ENCODE peak calls at places on chromosomes 6 and 20, in eight cellular contexts. G is kidney glomerular epithelial cell; T is HuH-7; M is activated CD4-positive, alpha-beta T cell treated with anti-CD3 and anti-CD28 coated beads for 4 hours; V is bronchial epithelial cell; B is NCI-H345; I is AG10803; X is substantia nigra. P is an unnamed sample.

GRCh38 chr6:19964115-19964514 is 126.9 kb downstream of the ID4 start:
- DNase-seq in G (no peak), T (no peak), M (no peak), V (no peak), B (no peak), I (no peak), X (no peak), P (no peak)

GRCh38 chr6:11616200-11616611 is 78.7 kb downstream of the TMEM170B start:
- DNase-seq in G (peak; percentile 87), T (no peak), M (no peak), V (no peak), B (no peak), I (peak; percentile 98), X (no peak), P (no peak)

GRCh38 chr20:44074252-44075151 is 112.5 kb downstream of the JPH2 start:
- DNase-seq in G (peak; percentile 14), T (no peak), M (no peak), V (peak; percentile 72), B (no peak), I (peak; percentile 50), X (peak; percentile 17), P (no peak)

GRCh38 chr6:157510329-157511188 is 129.6 kb downstream of the ZDHHC14 start:
- DNase-seq in G (no peak), T (no peak), M (no peak), V (no peak), B (no peak), I (no peak), X (no peak), P (no peak)

GRCh38 chr20:36340593-36340990 is 34.5 kb downstream of the DLGAP4 start:
- DNase-seq in G (no peak), T (no peak), M (no peak), V (no peak), B (no peak), I (no peak), X (no peak), P (no peak)

GRCh38 chr6:154428892-154429291 is 72.3 kb upstream of the IPCEF1 start:
- DNase-seq in G (no peak), T (no peak), M (no peak), V (peak; percentile 18), B (no peak), I (no peak), X (no peak), P (no peak)

GRCh38 chr6:169589293-169589692 is 112.5 kb downstream of the WDR27 start:
- DNase-seq in G (peak; percentile 31), T (no peak), M (no peak), V (peak; percentile 44), B (peak; percentile 27), I (peak; percentile 42), X (no peak), P (no peak)

GRCh38 chr6:149211046-149211571 is 106.4 kb upstream of the TAB2 start:
- DNase-seq in G (no peak), T (no peak), M (no peak), V (no peak), B (no peak), I (no peak), X (no peak), P (no peak)

GRCh38 chr6:36350082-36350481 is 13.4 kb upstream of the BNIP5 start:
- DNase-seq in G (no peak), T (no peak), M (no peak), V (no peak), B (no peak), I (no peak), X (no peak), P (no peak)

GRCh38 chr6:42185597-42185996 is 9.2 kb downstream of the GUCA1B start:
- DNase-seq in G (no peak), T (no peak), M (no peak), V (no peak), B (no peak), I (no peak), X (no peak), P (no peak)

GRCh38 chr6:27797960-27798359 is 114.2 kb downstream of the OR2B2 start:
- DNase-seq in G (no peak), T (no peak), M (no peak), V (no peak), B (no peak), I (no peak), X (no peak), P (no peak)

GRCh38 chr6:33091957-33092356 is 16.2 kb downstream of the HLA-DPB1 start:
- DNase-seq in G (no peak), T (peak; percentile 49), M (peak; percentile 56), V (no peak), B (no peak), I (no peak), X (no peak), P (no peak)

GRCh38 chr20:58604410-58604881 is 46.6 kb upstream of the STX16 start:
- DNase-seq in G (no peak), T (no peak), M (no peak), V (no peak), B (no peak), I (no peak), X (no peak), P (peak; percentile 62)

GRCh38 chr20:39638671-39639070 is 676.5 kb downstream of the DHX35 start:
- DNase-seq in G (no peak), T (no peak), M (no peak), V (no peak), B (no peak), I (no peak), X (no peak), P (no peak)

GRCh38 chr6:29759457-29759856 is 36.2 kb downstream of the HLA-F start:
- DNase-seq in G (no peak), T (no peak), M (no peak), V (no peak), B (peak; percentile 60), I (no peak), X (no peak), P (no peak)

GRCh38 chr20:62301111-62301668 is 1.6 kb upstream of the ADRM1 start:
- DNase-seq in G (no peak), T (no peak), M (no peak), V (no peak), B (peak; percentile 33), I (no peak), X (no peak), P (no peak)

GRCh38 chr6:56764081-56764566 is 121.4 kb upstream of the DST start:
- DNase-seq in G (peak; percentile 26), T (peak; percentile 25), M (no peak), V (peak; percentile 49), B (no peak), I (peak; percentile 54), X (peak; percentile 30), P (no peak)

GRCh38 chr20:62977613-62978558 is 25.4 kb downstream of the SLC17A9 start:
- DNase-seq in G (no peak), T (no peak), M (peak; percentile 87), V (no peak), B (peak; percentile 17), I (no peak), X (no peak), P (no peak)

P was measured in posterior cingulate gyrus.